ENCODE peak calls at places on chromosomes 1 and 21, in five cellular contexts. V is CD4-positive, alpha-beta T cell; F is thoracic aorta; G is psoas muscle; W is tibial artery. T is an unnamed sample.

GRCh38 chr1:24003331-24003972 is 23.3 kb upstream of the SRSF10 start:
- DNase-seq in G (no peak), V (no peak), W (no peak), F (no peak), T (no peak)

GRCh38 chr21:14771587-14771986 is 225.5 kb upstream of the SAMSN1 start:
- DNase-seq in F (no peak), V (no peak), W (no peak), G (no peak), T (no peak)

GRCh38 chr1:41501581-41501980 is 17.1 kb upstream of the EDN2 start:
- DNase-seq in F (no peak), G (peak), W (no peak), V (no peak), T (no peak)

GRCh38 chr1:27343639-27344025 is 1.8 kb downstream of the SYTL1 start:
- DNase-seq in W (no peak), G (no peak), V (no peak), F (no peak), T (no peak)

GRCh38 chr21:22575165-22575584 is 1577.0 kb downstream of the NCAM2 start:
- DNase-seq in F (no peak), W (no peak), V (no peak), G (no peak), T (no peak)

GRCh38 chr1:99643021-99643779 is 2.7 kb upstream of the PALMD start:
- DNase-seq in G (no peak), V (no peak), F (no peak), W (no peak), T (no peak)

GRCh38 chr1:233543338-233544255 is 70.3 kb upstream of the KCNK1 start:
- DNase-seq in F (no peak), W (no peak), G (peak), V (no peak), T (no peak)

GRCh38 chr1:229478852-229479251 is 29.3 kb downstream of the NUP133 start:
- DNase-seq in F (no peak), W (no peak), V (no peak), G (no peak), T (no peak)

GRCh38 chr1:221715321-221716169 is 26.3 kb downstream of the DUSP10 start:
- DNase-seq in V (no peak), W (no peak), G (no peak), F (no peak), T (no peak)

GRCh38 chr1:207239874-207240273 is 81.6 kb upstream of the CD55 start:
- DNase-seq in W (no peak), V (no peak), G (no peak), F (no peak), T (no peak)

GRCh38 chr1:224273651-224274050 is 56.3 kb downstream of the NVL start:
- DNase-seq in W (no peak), V (no peak), F (no peak), G (no peak), T (no peak)

GRCh38 chr1:110433803-110434202 is 17.1 kb upstream of the PROK1 start:
- DNase-seq in F (no peak), V (no peak), G (peak), W (peak), T (peak)

GRCh38 chr21:15732290-15732995 is 2.7 kb downstream of the USP25 start:
- DNase-seq in G (no peak), V (no peak), W (no peak), F (no peak), T (no peak)

GRCh38 chr1:205172729-205173366 is 38.7 kb downstream of the DSTYK start:
- DNase-seq in V (no peak), G (no peak), F (no peak), W (no peak), T (no peak)

GRCh38 chr21:34726627-34727337 is 58.0 kb downstream of the CLIC6 start:
- DNase-seq in F (no peak), G (no peak), W (no peak), V (no peak), T (no peak)

GRCh38 chr21:34724857-34725195 is 56.0 kb downstream of the CLIC6 start:
- DNase-seq in F (no peak), W (no peak), V (no peak), G (no peak), T (no peak)

GRCh38 chr21:34728479-34728878 is 59.7 kb downstream of the CLIC6 start:
- DNase-seq in G (no peak), V (no peak), F (no peak), W (no peak), T (no peak)

GRCh38 chr21:34724131-34724856 is 55.5 kb downstream of the CLIC6 start:
- DNase-seq in F (no peak), V (no peak), G (no peak), W (no peak), T (no peak)

DNA sequence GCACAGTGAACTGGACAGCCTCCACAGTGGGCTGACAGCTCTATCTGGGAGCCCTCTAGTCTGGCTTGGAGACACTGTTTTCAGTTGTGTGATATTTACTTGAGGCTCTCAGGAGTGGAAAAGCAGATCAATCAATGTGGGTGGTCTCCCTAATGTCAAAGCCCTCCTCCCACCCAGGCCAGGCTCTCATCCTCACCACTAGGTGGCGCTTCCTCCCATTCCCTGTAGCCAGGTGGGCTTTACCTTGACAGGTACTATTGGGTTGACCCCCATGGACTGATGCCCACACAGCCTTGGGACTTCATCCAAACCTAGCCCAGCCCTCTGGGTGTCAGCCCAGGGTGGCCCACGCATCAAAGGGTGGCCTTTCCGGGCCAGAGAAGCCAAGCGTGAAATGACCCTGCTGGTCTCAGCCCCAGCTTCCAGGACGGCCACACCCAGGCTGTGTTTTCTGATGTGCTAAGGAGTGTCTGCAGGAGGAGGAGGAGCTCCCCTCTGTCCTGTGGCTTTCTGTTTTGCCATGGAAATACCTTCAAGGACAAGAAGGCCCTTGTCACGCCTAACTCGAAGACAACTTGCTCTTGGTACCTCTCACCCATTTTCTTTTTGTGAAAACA is 54.0 kb downstream of the CLIC6 start:
- DNase-seq in V (peak), W (no peak), F (no peak), G (no peak), T (no peak)
- TF ChIP-seq CTCF in V (peak), W (peak), F (peak), G (no peak), T (peak)

DNA sequence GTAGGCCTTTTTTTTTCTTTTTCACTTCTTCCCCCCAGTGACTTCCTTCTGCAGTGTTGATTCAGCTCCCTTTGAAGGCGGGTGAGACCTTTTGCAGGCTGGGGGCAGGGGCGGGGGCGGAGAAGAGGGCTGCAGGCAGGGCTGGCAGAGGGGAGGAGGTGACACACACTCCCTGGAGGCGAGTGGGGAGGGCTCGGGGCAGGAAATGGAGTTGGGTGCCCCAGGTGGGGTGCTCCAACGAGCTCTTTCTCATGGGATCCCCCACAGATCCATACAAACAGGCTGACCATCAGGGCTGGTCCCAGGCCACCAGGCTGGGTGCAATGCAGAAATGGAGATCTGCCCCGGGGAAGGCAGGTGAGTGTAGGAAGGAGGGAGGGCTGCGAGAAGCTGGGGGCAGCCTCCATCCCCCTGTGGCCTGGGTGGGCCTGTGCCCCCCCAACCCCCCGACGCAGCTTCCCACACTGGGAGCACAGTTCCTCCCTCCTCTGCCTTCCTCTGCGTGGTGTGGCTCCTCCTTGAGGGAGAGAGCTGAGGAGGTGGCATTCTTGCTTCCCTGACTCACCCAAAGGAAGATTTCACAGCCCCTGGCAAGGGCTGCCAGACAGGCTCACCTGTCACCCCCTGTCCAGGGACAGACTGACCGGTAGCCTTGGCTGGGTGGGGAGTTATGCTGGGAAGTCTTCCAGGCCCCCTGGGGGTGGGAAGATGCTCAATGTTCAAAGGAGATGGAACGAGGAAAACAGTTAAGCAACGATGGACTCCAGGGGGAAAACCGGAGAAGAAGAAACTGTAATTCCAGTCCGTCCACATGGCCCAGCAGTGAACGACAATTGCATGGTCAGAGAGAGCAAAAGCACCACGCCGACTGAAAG is 7.1 kb upstream of the ITGB2 start:
- DNase-seq in G (peak), W (no peak), F (no peak), V (peak), T (peak)
- TF ChIP-seq CTCF in G (no peak), W (no peak), F (no peak), V (no peak), T (no peak)

GRCh38 chr1:84387480-84388163 is 10.7 kb upstream of the DNASE2B start:
- DNase-seq in W (no peak), F (no peak), V (no peak), G (no peak), T (no peak)
- TF ChIP-seq CTCF in W (no peak), F (no peak), V (no peak), G (no peak), T (no peak)

GRCh38 chr1:17577907-17578297 is 38.4 kb downstream of the ARHGEF10L start:
- DNase-seq in G (no peak), F (no peak), V (no peak), W (no peak), T (no peak)

GRCh38 chr1:17573518-17574041 is 34.1 kb downstream of the ARHGEF10L start:
- DNase-seq in W (no peak), F (no peak), G (no peak), V (no peak), T (no peak)

GRCh38 chr1:17572264-17572985 is 32.9 kb downstream of the ARHGEF10L start:
- DNase-seq in V (no peak), F (no peak), W (no peak), G (no peak), T (no peak)

GRCh38 chr1:17575786-17576584 is 36.5 kb downstream of the ARHGEF10L start:
- DNase-seq in G (no peak), F (no peak), V (no peak), W (no peak), T (no peak)

DNA sequence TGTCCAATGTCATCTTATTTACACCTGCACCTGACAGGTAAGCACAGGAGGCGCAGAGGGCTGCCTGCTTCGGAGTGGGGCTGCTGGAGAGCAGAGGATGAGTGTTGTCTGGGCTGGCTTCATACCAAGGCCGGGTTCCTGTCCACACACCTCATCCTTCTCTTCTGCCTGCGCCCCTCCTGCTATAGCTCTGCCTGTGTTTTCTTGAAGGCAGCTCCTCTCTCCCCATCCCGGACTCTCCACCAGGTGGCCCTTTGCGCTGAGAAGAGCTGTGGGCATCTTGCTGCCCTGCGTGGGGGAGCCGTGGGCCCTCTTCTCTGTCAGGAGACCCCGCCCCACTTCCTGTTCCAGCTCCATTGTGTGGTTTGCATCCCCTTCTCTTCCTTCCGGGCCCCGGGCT is 35.0 kb downstream of the ARHGEF10L start:
- DNase-seq in G (no peak), V (no peak), W (no peak), F (no peak), T (no peak)
- TF ChIP-seq CTCF in G (peak), V (no peak), W (peak), F (peak), T (no peak)

T was measured in CD14-positive monocyte.